ENCODE peak calls at places on chromosomes 5 and 9, in nine cellular contexts. D is RWPE2, P is AG04449, J is GM13976, V is IMR-90, T is fibroblast of mammary gland, K is A549, U is foreskin fibroblast, C is spleen. G is an unnamed sample.

GRCh38 chr9:131443648-131444047 is 49.8 kb downstream of the PRRC2B start:
- DNase-seq in T (no peak), P (no peak), V (no peak), D (no peak), U (no peak), C (peak; percentile 44), J (no peak), K (no peak), G (no peak)

GRCh38 chr9:114321759-114322158 is 1.1 kb upstream of the ORM1 start:
- DNase-seq in P (no peak), J (no peak), U (no peak), C (peak; percentile 12), D (no peak), V (peak; percentile 78), T (peak; percentile 63), K (no peak), G (peak; percentile 20)

GRCh38 chr5:140996055-140996454 is 29.8 kb downstream of the PCDHAC2 start:
- DNase-seq in D (no peak), J (no peak), T (no peak), C (no peak), P (no peak), K (no peak), U (no peak), V (no peak), G (no peak)

GRCh38 chr5:135371738-135372232 is 27.2 kb downstream of the MACROH2A1 start:
- DNase-seq in T (peak; percentile 23), P (no peak), C (no peak), J (no peak), D (no peak), U (peak; percentile 57), V (peak; percentile 74), K (no peak), G (no peak)

GRCh38 chr5:145362261-145362660 is 472.9 kb downstream of the PRELID2 start:
- DNase-seq in K (no peak), U (peak; percentile 78), D (no peak), T (peak; percentile 71), P (peak; percentile 70), C (no peak), V (peak; percentile 93), J (no peak), G (no peak)

GRCh38 chr9:83041771-83042170 is 21.2 kb downstream of the RASEF start:
- DNase-seq in J (no peak), P (no peak), T (no peak), V (peak; percentile 48), K (no peak), U (peak; percentile 34), C (no peak), D (no peak), G (no peak)

GRCh38 chr5:132439521-132440206 is 50.9 kb downstream of the IRF1 start:
- DNase-seq in P (peak; percentile 88), C (no peak), V (peak; percentile 97), K (no peak), J (no peak), D (no peak), T (peak; percentile 94), U (peak; percentile 95), G (no peak)

GRCh38 chr5:125215593-125215992 is 469.2 kb upstream of the ZNF608 start:
- DNase-seq in D (no peak), K (no peak), C (no peak), U (no peak), T (no peak), J (no peak), V (no peak), P (no peak), G (no peak)

GRCh38 chr9:114317665-114318357 is 5.1 kb upstream of the ORM1 start:
- DNase-seq in D (peak; percentile 3), J (no peak), T (peak; percentile 68), K (no peak), C (peak; percentile 16), U (peak; percentile 59), P (peak; percentile 47), V (peak; percentile 85), G (no peak)

GRCh38 chr5:15516486-15516885 is 16.5 kb downstream of the FBXL7 start:
- DNase-seq in P (no peak), U (no peak), V (no peak), D (no peak), J (no peak), K (no peak), T (no peak), C (no peak), G (no peak)

GRCh38 chr5:42366051-42366450 is 57.2 kb upstream of the GHR start:
- DNase-seq in D (no peak), V (no peak), C (no peak), J (peak; percentile 16), U (no peak), T (no peak), P (no peak), K (no peak), G (no peak)

GRCh38 chr9:134288731-134289130 is 37.5 kb upstream of the RXRA start:
- DNase-seq in P (no peak), J (no peak), T (no peak), K (no peak), D (no peak), U (no peak), V (no peak), C (peak; percentile 54), G (peak; percentile 63)

GRCh38 chr9:133301253-133302230 is 26.5 kb upstream of the ABO start:
- DNase-seq in K (no peak), V (no peak), C (no peak), J (no peak), P (no peak), U (no peak), T (no peak), D (no peak), G (no peak)

GRCh38 chr5:145829708-145830361 is 5.3 kb downstream of the PRELID2 start:
- DNase-seq in T (no peak), P (no peak), J (no peak), U (peak; percentile 26), C (no peak), D (no peak), V (no peak), K (no peak), G (no peak)

GRCh38 chr5:74326571-74327338 is 313.8 kb downstream of the ENC1 start:
- DNase-seq in T (peak; percentile 89), D (peak; percentile 94), V (peak; percentile 96), U (peak; percentile 86), J (peak; percentile 43), K (peak; percentile 65), P (peak; percentile 77), C (no peak), G (no peak)

GRCh38 chr9:95854386-95855015 is 21.0 kb upstream of the ERCC6L2 start:
- DNase-seq in J (no peak), T (peak; percentile 74), K (no peak), V (peak; percentile 82), D (no peak), P (peak; percentile 53), C (no peak), U (peak; percentile 68), G (no peak)

GRCh38 chr5:107655836-107656235 is 14.9 kb downstream of the EFNA5 start:
- DNase-seq in T (no peak), K (no peak), V (no peak), J (no peak), D (no peak), U (no peak), C (no peak), P (no peak), G (no peak)

GRCh38 chr5:135265497-135266300 is 133.3 kb downstream of the MACROH2A1 start:
- DNase-seq in U (no peak), K (no peak), D (no peak), J (no peak), P (no peak), T (no peak), C (no peak), V (no peak), G (no peak)

GRCh38 chr5:104361932-104362331 is 799.3 kb upstream of the NUDT12 start:
- DNase-seq in D (no peak), P (no peak), T (no peak), V (no peak), K (no peak), U (no peak), J (no peak), C (no peak), G (no peak)

GRCh38 chr9:20495133-20495532 is 127.2 kb downstream of the MLLT3 start:
- DNase-seq in D (no peak), C (no peak), K (no peak), P (no peak), J (no peak), U (no peak), V (no peak), T (no peak), G (no peak)

GRCh38 chr9:10479172-10479571 is 133.6 kb downstream of the PTPRD start:
- DNase-seq in J (no peak), P (no peak), T (peak; percentile 1), U (no peak), D (no peak), C (no peak), K (no peak), V (no peak), G (no peak)
- TF ChIP-seq CTCF in J (no peak), P (no peak), T (peak; percentile 18), U (peak; percentile 12), D (peak; percentile 37), C (no peak), K (no peak), V (no peak), G (peak; percentile 62)

GRCh38 chr9:138003485-138004190 is 126.1 kb downstream of the CACNA1B start:
- DNase-seq in U (no peak), P (no peak), J (no peak), T (no peak), D (no peak), V (no peak), C (no peak), K (no peak), G (peak; percentile 40)
- TF ChIP-seq CTCF in U (no peak), P (no peak), J (no peak), T (no peak), D (no peak), V (no peak), C (no peak), K (no peak), G (no peak)

DNA sequence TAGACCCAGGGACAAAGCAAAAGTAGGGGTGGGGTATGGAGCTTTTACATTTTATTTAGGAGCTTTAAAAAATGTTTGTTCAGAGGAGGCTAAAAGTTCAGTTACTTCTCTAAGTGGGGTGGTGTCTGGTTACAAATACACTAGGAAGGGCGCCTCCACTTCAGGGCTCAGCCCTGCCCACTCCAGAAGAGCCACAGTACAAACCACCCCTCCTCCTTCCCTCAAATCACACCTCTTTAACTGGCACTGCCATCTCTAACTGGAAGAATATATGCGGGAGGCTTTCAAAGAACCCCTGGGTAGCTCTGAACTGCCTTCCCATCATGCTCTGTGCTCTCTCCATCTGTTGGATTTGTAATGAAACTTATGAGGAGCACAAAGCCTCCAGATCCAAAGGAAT is 98.8 kb upstream of the NFIB start:
- DNase-seq in V (no peak), C (no peak), D (no peak), K (no peak), P (no peak), J (no peak), T (no peak), U (peak; percentile 17), G (no peak)
- TF ChIP-seq CTCF in V (no peak), C (no peak), D (no peak), K (no peak), P (no peak), J (no peak), T (no peak), U (no peak), G (no peak)

DNA sequence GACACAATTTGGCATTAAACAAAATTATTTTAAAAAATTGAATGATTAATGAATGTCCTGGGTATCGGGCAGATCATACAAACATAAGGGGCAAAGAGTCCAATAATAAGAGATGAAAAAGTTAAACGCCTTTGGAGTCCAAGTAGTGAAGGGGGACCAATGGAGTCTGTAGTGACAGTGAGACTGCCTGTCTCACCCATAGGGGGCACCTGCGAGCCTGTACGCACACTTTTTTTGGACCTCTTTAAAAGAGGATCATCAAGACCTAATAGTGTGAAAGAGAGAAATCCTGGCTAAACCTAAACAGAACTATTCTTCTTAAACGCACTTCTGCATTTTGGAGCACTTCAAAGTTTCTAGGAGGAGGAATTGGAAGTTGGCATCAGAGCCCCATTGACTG is 636.0 kb upstream of the KLF4 start:
- DNase-seq in T (no peak), V (no peak), K (no peak), P (no peak), U (no peak), J (no peak), D (no peak), C (no peak), G (no peak)
- TF ChIP-seq CTCF in T (peak; percentile 46), V (no peak), K (no peak), P (peak; percentile 4), U (peak; percentile 23), J (peak; percentile 11), D (peak; percentile 25), C (no peak), G (peak; percentile 54)

G was measured in chondrocyte.